ENCODE peak calls at places on chromosomes 4 and X, in ten cellular contexts. One of them, this sample, is unnamed. For H3K4me1 and H3K27me3, the result is how much of the 10 kb centered on the place peaks cover.

GRCh38 chr4:175431635-175432034 is 380.4 kb downstream of the GPM6A start:
- DNase-seq in effector memory CD4-positive, alpha-beta T cell: no peak
- DNase-seq in Peyer's patch: no peak
- DNase-seq in fibroblast of lung: no peak
- DNase-seq in neural progenitor cell: no peak
- DNase-seq in lung: no peak
- DNase-seq in thoracic aorta: no peak
- DNase-seq in aorta: no peak
- DNase-seq in psoas muscle: no peak
- DNase-seq in spleen: no peak
- DNase-seq in this sample: no peak

GRCh38 chrX:77505227-77505626 is 58.0 kb downstream of the FGF16 start:
- DNase-seq in lung: no peak
- DNase-seq in spleen: no peak
- DNase-seq in neural progenitor cell: no peak
- DNase-seq in effector memory CD4-positive, alpha-beta T cell: no peak
- DNase-seq in aorta: no peak
- DNase-seq in thoracic aorta: no peak
- DNase-seq in Peyer's patch: no peak
- DNase-seq in fibroblast of lung: peak
- DNase-seq in psoas muscle: no peak
- DNase-seq in this sample: no peak

GRCh38 chrX:144592036-144592435 is 655.3 kb upstream of the SPANXN1 start:
- DNase-seq in aorta: no peak
- DNase-seq in spleen: no peak
- DNase-seq in effector memory CD4-positive, alpha-beta T cell: no peak
- DNase-seq in fibroblast of lung: no peak
- DNase-seq in thoracic aorta: no peak
- DNase-seq in lung: no peak
- DNase-seq in Peyer's patch: no peak
- DNase-seq in psoas muscle: no peak
- DNase-seq in neural progenitor cell: no peak
- DNase-seq in this sample: no peak

GRCh38 chr4:76386566-76387305 is 34.2 kb downstream of the CCDC158 start:
- DNase-seq in spleen: no peak
- DNase-seq in lung: peak
- DNase-seq in fibroblast of lung: peak
- DNase-seq in effector memory CD4-positive, alpha-beta T cell: no peak
- DNase-seq in neural progenitor cell: no peak
- DNase-seq in aorta: no peak
- DNase-seq in Peyer's patch: no peak
- DNase-seq in psoas muscle: no peak
- DNase-seq in thoracic aorta: no peak
- DNase-seq in this sample: no peak

GRCh38 chrX:88416002-88416401 is 331.0 kb upstream of the CPXCR1 start:
- DNase-seq in fibroblast of lung: no peak
- DNase-seq in thoracic aorta: no peak
- DNase-seq in Peyer's patch: no peak
- DNase-seq in aorta: no peak
- DNase-seq in neural progenitor cell: no peak
- DNase-seq in effector memory CD4-positive, alpha-beta T cell: no peak
- DNase-seq in lung: no peak
- DNase-seq in psoas muscle: no peak
- DNase-seq in spleen: no peak
- DNase-seq in this sample: no peak

GRCh38 chr4:155666701-155667537 is at the start of gene GUCY1A1:
- DNase-seq in Peyer's patch: no peak
- DNase-seq in lung: peak
- DNase-seq in psoas muscle: peak
- DNase-seq in spleen: peak
- DNase-seq in fibroblast of lung: no peak
- DNase-seq in neural progenitor cell: peak
- DNase-seq in aorta: peak
- DNase-seq in effector memory CD4-positive, alpha-beta T cell: no peak
- DNase-seq in thoracic aorta: no peak
- DNase-seq in this sample: peak

GRCh38 chrX:149871940-149872339 is 9.0 kb upstream of the MAGEA8 start:
- DNase-seq in fibroblast of lung: no peak
- DNase-seq in thoracic aorta: no peak
- DNase-seq in lung: no peak
- DNase-seq in psoas muscle: no peak
- DNase-seq in neural progenitor cell: peak
- DNase-seq in effector memory CD4-positive, alpha-beta T cell: no peak
- DNase-seq in spleen: peak
- DNase-seq in aorta: no peak
- DNase-seq in Peyer's patch: no peak
- DNase-seq in this sample: peak

GRCh38 chr4:182745268-182745667 is 171.9 kb downstream of the DCTD start:
- DNase-seq in lung: no peak
- DNase-seq in psoas muscle: no peak
- DNase-seq in fibroblast of lung: no peak
- DNase-seq in effector memory CD4-positive, alpha-beta T cell: no peak
- DNase-seq in thoracic aorta: no peak
- DNase-seq in Peyer's patch: no peak
- DNase-seq in neural progenitor cell: no peak
- DNase-seq in aorta: no peak
- DNase-seq in spleen: no peak
- DNase-seq in this sample: no peak

GRCh38 chr4:122930877-122931276 is 8.5 kb upstream of the NUDT6 start:
- DNase-seq in psoas muscle: no peak
- DNase-seq in lung: no peak
- DNase-seq in thoracic aorta: no peak
- DNase-seq in Peyer's patch: no peak
- DNase-seq in aorta: no peak
- DNase-seq in neural progenitor cell: no peak
- DNase-seq in fibroblast of lung: peak
- DNase-seq in effector memory CD4-positive, alpha-beta T cell: no peak
- DNase-seq in spleen: no peak
- DNase-seq in this sample: no peak

GRCh38 chrX:77785400-77785745 is 643 bp downstream of the ATRX start:
- DNase-seq in effector memory CD4-positive, alpha-beta T cell: no peak
- DNase-seq in neural progenitor cell: peak
- DNase-seq in Peyer's patch: no peak
- DNase-seq in thoracic aorta: no peak
- DNase-seq in lung: no peak
- DNase-seq in aorta: no peak
- DNase-seq in psoas muscle: no peak
- DNase-seq in fibroblast of lung: peak
- DNase-seq in spleen: no peak
- DNase-seq in this sample: peak

GRCh38 chrX:15043538-15043937 is 170.3 kb downstream of the MOSPD2 start:
- DNase-seq in psoas muscle: no peak
- DNase-seq in aorta: no peak
- DNase-seq in lung: no peak
- DNase-seq in fibroblast of lung: no peak
- DNase-seq in Peyer's patch: no peak
- DNase-seq in effector memory CD4-positive, alpha-beta T cell: no peak
- DNase-seq in neural progenitor cell: no peak
- DNase-seq in thoracic aorta: no peak
- DNase-seq in spleen: no peak
- DNase-seq in this sample: no peak

DNA sequence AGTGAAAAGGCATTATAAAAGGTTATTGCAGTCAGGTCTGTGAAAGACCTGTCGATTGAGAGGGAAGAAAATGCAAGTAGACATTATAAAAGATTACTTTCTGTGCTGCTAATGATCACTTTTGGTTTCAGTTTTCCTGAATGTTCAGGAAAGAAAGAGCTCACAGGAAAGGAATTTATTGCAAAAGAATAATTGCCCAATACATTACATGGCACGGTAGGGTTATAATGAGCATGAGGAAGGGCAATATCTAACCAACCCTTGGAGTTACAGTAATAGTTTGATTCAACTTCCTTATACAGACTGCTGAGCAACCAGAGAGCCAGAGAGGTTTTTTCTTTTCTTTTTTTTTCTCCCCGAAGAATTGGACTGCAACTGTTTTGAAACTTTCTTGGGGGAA is 246.9 kb downstream of the C4orf33 start:
- DNase-seq in thoracic aorta: no peak
- DNase-seq in psoas muscle: no peak
- DNase-seq in lung: no peak
- DNase-seq in effector memory CD4-positive, alpha-beta T cell: no peak
- DNase-seq in neural progenitor cell: no peak
- DNase-seq in Peyer's patch: no peak
- DNase-seq in fibroblast of lung: peak
- DNase-seq in spleen: no peak
- DNase-seq in aorta: no peak
- DNase-seq in this sample: no peak
- H3K4me3 ChIP-seq in thoracic aorta: peak
- H3K4me3 ChIP-seq in psoas muscle: no peak
- H3K4me3 ChIP-seq in lung: no peak
- H3K4me3 ChIP-seq in effector memory CD4-positive, alpha-beta T cell: no peak
- H3K4me3 ChIP-seq in neural progenitor cell: no peak
- H3K4me3 ChIP-seq in Peyer's patch: peak
- H3K4me3 ChIP-seq in fibroblast of lung: no peak
- H3K4me3 ChIP-seq in spleen: no peak
- H3K4me3 ChIP-seq in aorta: no peak
- H3K4me3 ChIP-seq in this sample: peak

GRCh38 chrX:13419276-13419675 is 99.4 kb upstream of the ATXN3L start:
- DNase-seq in neural progenitor cell: no peak
- DNase-seq in lung: no peak
- DNase-seq in fibroblast of lung: no peak
- DNase-seq in Peyer's patch: peak
- DNase-seq in aorta: no peak
- DNase-seq in effector memory CD4-positive, alpha-beta T cell: no peak
- DNase-seq in spleen: no peak
- DNase-seq in thoracic aorta: no peak
- DNase-seq in psoas muscle: no peak
- DNase-seq in this sample: no peak
- H3K4me1 ChIP-seq in neural progenitor cell: under half
- H3K4me1 ChIP-seq in lung: under half
- H3K4me1 ChIP-seq in fibroblast of lung: under half
- H3K4me1 ChIP-seq in Peyer's patch: under half
- H3K4me1 ChIP-seq in aorta: under half
- H3K4me1 ChIP-seq in effector memory CD4-positive, alpha-beta T cell: under half
- H3K4me1 ChIP-seq in spleen: under half
- H3K4me1 ChIP-seq in thoracic aorta: under half
- H3K4me1 ChIP-seq in psoas muscle: under half
- H3K4me1 ChIP-seq in this sample: under half

GRCh38 chr4:173525118-173526033 is 4.7 kb downstream of the HAND2 start:
- DNase-seq in psoas muscle: no peak
- DNase-seq in fibroblast of lung: no peak
- DNase-seq in Peyer's patch: no peak
- DNase-seq in thoracic aorta: no peak
- DNase-seq in spleen: peak
- DNase-seq in neural progenitor cell: peak
- DNase-seq in aorta: no peak
- DNase-seq in effector memory CD4-positive, alpha-beta T cell: no peak
- DNase-seq in lung: no peak
- DNase-seq in this sample: no peak

GRCh38 chr4:173528378-173529321 is 1.4 kb downstream of the HAND2 start:
- DNase-seq in lung: no peak
- DNase-seq in fibroblast of lung: no peak
- DNase-seq in aorta: peak
- DNase-seq in psoas muscle: no peak
- DNase-seq in Peyer's patch: no peak
- DNase-seq in spleen: no peak
- DNase-seq in thoracic aorta: no peak
- DNase-seq in neural progenitor cell: peak
- DNase-seq in effector memory CD4-positive, alpha-beta T cell: no peak
- DNase-seq in this sample: no peak

GRCh38 chr4:173526034-173526482 is 4.0 kb downstream of the HAND2 start:
- DNase-seq in Peyer's patch: no peak
- DNase-seq in lung: no peak
- DNase-seq in aorta: no peak
- DNase-seq in effector memory CD4-positive, alpha-beta T cell: no peak
- DNase-seq in spleen: no peak
- DNase-seq in psoas muscle: no peak
- DNase-seq in thoracic aorta: no peak
- DNase-seq in neural progenitor cell: peak
- DNase-seq in fibroblast of lung: no peak
- DNase-seq in this sample: no peak

GRCh38 chr4:173527103-173527876 is 2.7 kb downstream of the HAND2 start:
- DNase-seq in thoracic aorta: no peak
- DNase-seq in neural progenitor cell: peak
- DNase-seq in psoas muscle: no peak
- DNase-seq in lung: no peak
- DNase-seq in Peyer's patch: no peak
- DNase-seq in fibroblast of lung: no peak
- DNase-seq in effector memory CD4-positive, alpha-beta T cell: no peak
- DNase-seq in spleen: no peak
- DNase-seq in aorta: no peak
- DNase-seq in this sample: peak

DNA sequence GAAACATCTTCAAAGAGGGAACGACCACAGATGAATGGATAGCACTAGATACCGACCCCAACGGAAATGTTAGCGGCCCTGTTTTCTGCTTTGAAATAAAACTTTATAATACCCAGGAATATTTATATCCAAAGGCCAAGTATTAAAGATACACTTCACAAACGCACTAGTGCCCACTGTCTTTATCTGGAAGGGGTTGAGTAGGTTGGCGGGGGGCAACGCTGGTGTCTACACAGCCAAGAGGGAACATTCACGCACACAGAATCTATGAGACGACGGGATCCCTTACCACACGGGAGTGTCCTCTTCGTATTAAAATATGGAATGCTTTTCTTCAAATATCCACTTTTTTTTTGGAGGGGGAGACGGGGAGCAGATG is 3.3 kb downstream of the HAND2 start:
- DNase-seq in spleen: no peak
- DNase-seq in Peyer's patch: no peak
- DNase-seq in thoracic aorta: no peak
- DNase-seq in lung: no peak
- DNase-seq in aorta: no peak
- DNase-seq in fibroblast of lung: no peak
- DNase-seq in psoas muscle: no peak
- DNase-seq in effector memory CD4-positive, alpha-beta T cell: no peak
- DNase-seq in neural progenitor cell: no peak
- DNase-seq in this sample: no peak
- H3K27me3 ChIP-seq in spleen: half or more
- H3K27me3 ChIP-seq in Peyer's patch: half or more
- H3K27me3 ChIP-seq in thoracic aorta: under half
- H3K27me3 ChIP-seq in lung: under half
- H3K27me3 ChIP-seq in aorta: under half
- H3K27me3 ChIP-seq in fibroblast of lung: half or more
- H3K27me3 ChIP-seq in psoas muscle: under half
- H3K27me3 ChIP-seq in effector memory CD4-positive, alpha-beta T cell: half or more
- H3K27me3 ChIP-seq in neural progenitor cell: half or more
- H3K27me3 ChIP-seq in this sample: under half

DNA sequence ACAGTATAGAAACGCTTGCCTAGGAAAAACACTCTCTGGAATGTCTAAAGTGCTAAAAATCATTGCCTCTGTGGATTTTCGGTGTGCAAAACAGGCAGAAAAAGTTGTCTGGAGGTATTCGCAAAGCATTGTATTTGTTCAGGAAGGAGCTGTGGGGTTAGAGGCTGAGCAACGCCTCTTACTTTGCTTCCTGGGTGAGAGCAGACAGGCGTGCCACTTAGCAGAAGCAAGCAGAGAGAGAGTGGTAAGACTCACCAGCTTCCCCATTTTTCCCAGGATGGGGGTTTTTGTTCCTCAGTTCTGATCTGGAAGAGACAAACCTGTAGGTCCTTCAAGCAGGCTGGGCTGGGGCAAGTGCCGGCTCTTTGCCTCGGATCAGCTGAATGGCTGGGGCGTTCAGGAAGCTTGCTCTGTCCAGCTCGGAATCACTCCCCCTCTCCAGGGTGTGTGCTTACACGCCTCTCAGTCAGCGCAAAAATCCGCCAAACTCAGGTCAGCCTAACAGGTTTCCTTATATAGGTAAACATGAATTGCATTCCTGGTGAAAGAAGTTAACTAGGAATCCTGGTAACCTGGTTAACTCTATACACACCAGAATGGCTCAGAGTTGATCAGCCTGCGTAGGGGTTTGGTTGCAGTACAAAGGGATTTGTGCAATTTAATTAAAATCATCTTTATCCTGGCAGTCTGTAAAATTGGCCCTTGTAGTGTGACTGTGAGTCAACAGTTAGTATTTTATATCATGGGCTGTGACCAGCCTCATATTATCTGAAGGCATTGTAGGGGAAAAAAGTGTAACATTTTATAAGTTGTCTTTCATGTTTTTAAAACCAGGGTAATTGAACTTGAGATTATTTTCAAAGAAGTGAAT is 213.1 kb upstream of the MID1 start:
- DNase-seq in Peyer's patch: no peak
- DNase-seq in psoas muscle: no peak
- DNase-seq in fibroblast of lung: no peak
- DNase-seq in thoracic aorta: no peak
- DNase-seq in neural progenitor cell: peak
- DNase-seq in effector memory CD4-positive, alpha-beta T cell: no peak
- DNase-seq in aorta: peak
- DNase-seq in spleen: no peak
- DNase-seq in lung: peak
- DNase-seq in this sample: peak
- H3K4me3 ChIP-seq in Peyer's patch: peak
- H3K4me3 ChIP-seq in psoas muscle: no peak
- H3K4me3 ChIP-seq in fibroblast of lung: no peak
- H3K4me3 ChIP-seq in thoracic aorta: peak
- H3K4me3 ChIP-seq in neural progenitor cell: peak
- H3K4me3 ChIP-seq in effector memory CD4-positive, alpha-beta T cell: no peak
- H3K4me3 ChIP-seq in aorta: peak
- H3K4me3 ChIP-seq in spleen: no peak
- H3K4me3 ChIP-seq in lung: no peak
- H3K4me3 ChIP-seq in this sample: peak

This sample was measured in heart right ventricle.